ENCODE peak calls at places on chromosome 6, in four cellular contexts. B, H, R and O are unnamed samples.

GRCh38 chr6:106448000-106448426 is 87.5 kb downstream of the CRYBG1 start:
- DNase-seq in B (peak), H (no peak), R (no peak), O (no peak)

GRCh38 chr6:7166410-7167293 is 58.9 kb downstream of the RREB1 start:
- DNase-seq in B (no peak), H (no peak), R (no peak), O (peak)

GRCh38 chr6:83860347-83860731 is 850 bp downstream of the CYB5R4 start:
- DNase-seq in B (no peak), H (no peak), R (no peak), O (no peak)

GRCh38 chr6:140572129-140572528 is 1197.7 kb upstream of the CITED2 start:
- DNase-seq in B (no peak), H (no peak), R (no peak), O (no peak)

GRCh38 chr6:170102582-170103481 is 188.0 kb downstream of the DLL1 start:
- DNase-seq in B (no peak), H (peak), R (no peak), O (no peak)

GRCh38 chr6:166464418-166465400 is 82.0 kb upstream of the MPC1 start:
- DNase-seq in B (no peak), H (no peak), R (no peak), O (no peak)

GRCh38 chr6:28673800-28674671 is 148.4 kb downstream of the GPX5 start:
- DNase-seq in B (peak), H (peak), R (peak), O (no peak)

GRCh38 chr6:157358287-157358686 is 22.7 kb upstream of the ZDHHC14 start:
- DNase-seq in B (no peak), H (no peak), R (no peak), O (no peak)

GRCh38 chr6:56334937-56335336 is 87.6 kb upstream of the COL21A1 start:
- DNase-seq in B (no peak), H (no peak), R (no peak), O (no peak)

GRCh38 chr6:158068893-158069799 is 87.5 kb downstream of the SYNJ2 start:
- DNase-seq in B (no peak), H (no peak), R (no peak), O (peak)

GRCh38 chr6:151095538-151096254 is 144.1 kb upstream of the AKAP12 start:
- DNase-seq in B (no peak), H (no peak), R (peak), O (no peak)

GRCh38 chr6:11815231-11815630 is 36.6 kb upstream of the ADTRP start:
- DNase-seq in B (no peak), H (no peak), R (no peak), O (no peak)

GRCh38 chr6:353642-354614 is 37.6 kb upstream of the IRF4 start:
- DNase-seq in B (no peak), H (no peak), R (no peak), O (no peak)

GRCh38 chr6:43579171-43579570 is 3.2 kb downstream of the POLH start:
- DNase-seq in B (no peak), H (no peak), R (peak), O (no peak)

GRCh38 chr6:11374036-11375010 is 141.9 kb upstream of the NEDD9 start:
- DNase-seq in B (peak), H (no peak), R (peak), O (no peak)

GRCh38 chr6:157217894-157218370 is 105.4 kb downstream of the TMEM242 start:
- DNase-seq in B (no peak), H (no peak), R (no peak), O (no peak)

GRCh38 chr6:150646228-150646627 is 46.5 kb downstream of the PLEKHG1 start:
- DNase-seq in B (no peak), H (no peak), R (no peak), O (no peak)

GRCh38 chr6:20715135-20715806 is 181.0 kb downstream of the CDKAL1 start:
- DNase-seq in B (no peak), H (no peak), R (no peak), O (no peak)

GRCh38 chr6:29680904-29681303 is at the start of gene ZFP57:
- DNase-seq in B (no peak), H (no peak), R (no peak), O (no peak)

GRCh38 chr6:30060634-30060981 is 457 bp upstream of the POLR1H start:
- DNase-seq in B (no peak), H (no peak), R (no peak), O (peak)

DNA sequence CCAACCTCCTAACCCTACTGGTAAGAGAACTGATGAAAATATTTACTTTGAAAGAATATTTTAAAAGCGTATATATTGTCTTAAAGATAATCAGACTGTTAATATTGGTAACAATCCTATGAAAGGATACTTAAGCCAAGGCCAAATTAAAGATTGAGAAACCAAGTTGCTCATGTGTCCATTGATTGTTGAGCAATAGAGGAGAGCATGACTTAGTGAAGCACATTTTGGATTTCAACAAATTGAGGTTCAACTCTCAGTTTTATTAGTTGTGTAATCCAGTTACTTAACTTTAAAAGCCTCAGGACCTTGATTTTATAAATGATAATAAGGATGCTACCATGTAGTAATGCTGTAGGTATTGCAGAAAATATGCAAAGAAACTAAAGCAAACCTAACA is 56.8 kb downstream of the PRL start:
- DNase-seq in B (no peak), H (no peak), R (no peak), O (no peak)
- TF ChIP-seq GABPA in B (no peak), H (no peak), R (no peak), O (no peak)

DNA sequence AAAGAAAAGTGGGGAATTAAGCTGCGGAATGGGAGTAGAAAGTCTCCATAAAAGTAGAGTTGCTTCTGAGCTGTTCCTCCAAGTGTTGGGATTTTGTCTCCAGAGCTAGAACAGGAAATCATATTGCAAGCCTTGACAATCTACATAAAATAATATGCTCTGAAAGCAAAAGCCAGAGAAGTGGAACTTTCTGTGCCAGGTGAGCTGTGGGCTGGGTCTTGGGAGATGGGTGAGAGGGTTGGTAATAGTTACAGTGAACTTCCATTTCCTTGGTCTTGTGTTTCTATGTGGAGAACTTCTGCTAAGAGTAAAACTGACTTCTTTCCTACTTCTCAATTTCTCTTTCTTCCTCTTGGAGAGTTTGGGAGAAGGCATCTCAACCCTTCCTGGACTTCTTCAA is 6.3 kb upstream of the HMGN4 start:
- DNase-seq in B (no peak), H (no peak), R (no peak), O (no peak)
- TF ChIP-seq BRCA1 in B (no peak), H (no peak), R (no peak), O (no peak)

GRCh38 chr6:53703047-53703446 is 37.5 kb upstream of the KLHL31 start:
- DNase-seq in B (no peak), H (no peak), R (no peak), O (no peak)

GRCh38 chr6:53704700-53705099 is 39.1 kb upstream of the KLHL31 start:
- DNase-seq in B (no peak), H (no peak), R (no peak), O (no peak)

GRCh38 chr6:53701333-53702073 is 35.9 kb upstream of the KLHL31 start:
- DNase-seq in B (no peak), H (no peak), R (no peak), O (no peak)

GRCh38 chr6:53699462-53699861 is 33.9 kb upstream of the KLHL31 start:
- DNase-seq in B (no peak), H (no peak), R (no peak), O (no peak)

DNA sequence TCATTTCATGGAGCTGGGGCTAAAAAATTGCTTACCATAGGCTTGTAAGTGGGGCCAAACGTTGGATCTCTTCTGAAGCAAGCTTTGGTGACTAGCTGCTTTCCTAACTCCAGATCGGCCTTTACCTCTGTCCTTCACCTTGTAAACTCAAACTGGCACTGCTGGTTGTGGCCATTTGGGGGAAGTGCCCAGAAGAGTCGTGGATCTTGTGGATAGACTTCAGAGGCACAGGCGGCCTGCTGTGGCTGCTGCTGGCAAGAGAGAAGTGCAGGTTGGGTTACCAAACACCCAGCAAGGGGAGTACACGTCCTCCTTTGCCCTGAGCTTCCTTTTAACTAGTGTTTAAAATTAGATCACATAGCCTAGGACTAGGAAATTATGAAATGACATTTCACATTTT is 36.8 kb upstream of the KLHL31 start:
- DNase-seq in B (no peak), H (no peak), R (no peak), O (no peak)
- TF ChIP-seq GABPA in B (no peak), H (no peak), R (no peak), O (no peak)

GRCh38 chr6:135181333-135182119 is 418 bp downstream of the MYB start:
- DNase-seq in B (no peak), H (no peak), R (no peak), O (no peak)
- TF ChIP-seq BRCA1 in B (no peak), H (no peak), R (no peak), O (no peak)

GRCh38 chr6:14212020-14212419 is 94.4 kb downstream of the CD83 start:
- DNase-seq in B (no peak), H (no peak), R (no peak), O (no peak)
- TF ChIP-seq GABPA in B (no peak), H (no peak), R (no peak), O (no peak)

DNA sequence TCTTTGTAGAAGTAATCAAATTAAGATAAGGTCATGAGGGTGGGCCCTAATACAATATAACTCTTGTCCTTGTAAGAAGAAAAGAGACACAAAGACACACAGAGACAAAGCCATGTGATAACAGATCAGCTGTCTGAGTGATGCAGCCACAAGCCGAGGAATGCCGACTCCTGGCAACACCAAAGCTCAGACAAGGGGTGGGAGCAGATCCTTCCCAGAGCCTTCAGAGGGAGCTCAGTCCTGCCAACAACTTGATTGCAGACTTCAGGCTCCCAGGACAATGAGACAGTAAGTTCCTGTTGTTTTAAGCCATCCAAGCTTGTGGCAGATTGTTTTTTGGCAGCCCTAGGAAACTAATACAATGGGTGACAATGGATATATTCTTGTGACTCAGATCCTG is 325.0 kb upstream of the AGPAT4 start:
- DNase-seq in B (no peak), H (no peak), R (no peak), O (no peak)
- TF ChIP-seq BRCA1 in B (no peak), H (no peak), R (no peak), O (no peak)